ENCODE peak calls at places on chromosomes 3 and 15, in six cellular contexts. One of them, this sample, is unnamed.

GRCh38 chr15:59814409-59814808 is 125.3 kb upstream of the BNIP2 start:
- DNase-seq in mesenchymal stem cell: no peak
- DNase-seq in IMR-90: no peak
- DNase-seq in neuronal stem cell: no peak
- DNase-seq in H1: no peak
- DNase-seq in trophoblast cell: no peak
- DNase-seq in this sample: peak

GRCh38 chr3:46489875-46490274 is 7.9 kb upstream of the RTP3 start:
- DNase-seq in mesenchymal stem cell: peak
- DNase-seq in IMR-90: peak
- DNase-seq in neuronal stem cell: no peak
- DNase-seq in H1: no peak
- DNase-seq in trophoblast cell: peak
- DNase-seq in this sample: no peak

GRCh38 chr15:27456807-27457206 is 485.8 kb downstream of the GABRG3 start:
- DNase-seq in mesenchymal stem cell: no peak
- DNase-seq in IMR-90: no peak
- DNase-seq in neuronal stem cell: no peak
- DNase-seq in H1: no peak
- DNase-seq in trophoblast cell: no peak
- DNase-seq in this sample: no peak

GRCh38 chr3:45816544-45816943 is 20.2 kb upstream of the SLC6A20 start:
- DNase-seq in mesenchymal stem cell: peak
- DNase-seq in IMR-90: peak
- DNase-seq in neuronal stem cell: no peak
- DNase-seq in H1: no peak
- DNase-seq in trophoblast cell: no peak
- DNase-seq in this sample: no peak

GRCh38 chr15:58440181-58440910 is 8.6 kb downstream of the LIPC start:
- DNase-seq in mesenchymal stem cell: peak
- DNase-seq in IMR-90: peak
- DNase-seq in neuronal stem cell: no peak
- DNase-seq in H1: no peak
- DNase-seq in trophoblast cell: peak
- DNase-seq in this sample: peak

GRCh38 chr15:22231603-22232002 is 151.3 kb downstream of the OR4M2 start:
- DNase-seq in mesenchymal stem cell: no peak
- DNase-seq in IMR-90: no peak
- DNase-seq in neuronal stem cell: no peak
- DNase-seq in H1: no peak
- DNase-seq in trophoblast cell: no peak
- DNase-seq in this sample: no peak

GRCh38 chr15:97012986-97013385 is 682.5 kb downstream of the NR2F2 start:
- DNase-seq in mesenchymal stem cell: no peak
- DNase-seq in IMR-90: no peak
- DNase-seq in neuronal stem cell: no peak
- DNase-seq in H1: no peak
- DNase-seq in trophoblast cell: peak
- DNase-seq in this sample: peak

GRCh38 chr3:74614133-74614967 is at the start of gene CNTN3:
- DNase-seq in mesenchymal stem cell: no peak
- DNase-seq in IMR-90: peak
- DNase-seq in neuronal stem cell: peak
- DNase-seq in H1: peak
- DNase-seq in trophoblast cell: peak
- DNase-seq in this sample: peak

GRCh38 chr3:133995264-133995663 is 34.5 kb downstream of the SLCO2A1 start:
- DNase-seq in mesenchymal stem cell: no peak
- DNase-seq in IMR-90: no peak
- DNase-seq in neuronal stem cell: no peak
- DNase-seq in H1: no peak
- DNase-seq in trophoblast cell: no peak
- DNase-seq in this sample: no peak

GRCh38 chr3:23217872-23218554 is 14.9 kb downstream of the UBE2E2 start:
- DNase-seq in mesenchymal stem cell: no peak
- DNase-seq in IMR-90: peak
- DNase-seq in neuronal stem cell: no peak
- DNase-seq in H1: no peak
- DNase-seq in trophoblast cell: no peak
- DNase-seq in this sample: no peak

GRCh38 chr15:74505837-74506514 is 35.0 kb upstream of the ARID3B start:
- DNase-seq in mesenchymal stem cell: peak
- DNase-seq in IMR-90: peak
- DNase-seq in neuronal stem cell: no peak
- DNase-seq in H1: no peak
- DNase-seq in trophoblast cell: no peak
- DNase-seq in this sample: no peak

GRCh38 chr3:34207826-34208225 is 409.4 kb downstream of the PDCD6IP start:
- DNase-seq in mesenchymal stem cell: peak
- DNase-seq in IMR-90: no peak
- DNase-seq in neuronal stem cell: no peak
- DNase-seq in H1: no peak
- DNase-seq in trophoblast cell: no peak
- DNase-seq in this sample: no peak

GRCh38 chr3:139327861-139328260 is 16.0 kb upstream of the MRPS22 start:
- DNase-seq in mesenchymal stem cell: no peak
- DNase-seq in IMR-90: no peak
- DNase-seq in neuronal stem cell: no peak
- DNase-seq in H1: no peak
- DNase-seq in trophoblast cell: no peak
- DNase-seq in this sample: no peak

GRCh38 chr3:98099848-98100247 is 12.9 kb downstream of the OR5AC2 start:
- DNase-seq in mesenchymal stem cell: no peak
- DNase-seq in IMR-90: no peak
- DNase-seq in neuronal stem cell: no peak
- DNase-seq in H1: no peak
- DNase-seq in trophoblast cell: no peak
- DNase-seq in this sample: no peak

GRCh38 chr3:72307438-72308105 is 522.6 kb upstream of the PROK2 start:
- DNase-seq in mesenchymal stem cell: no peak
- DNase-seq in IMR-90: no peak
- DNase-seq in neuronal stem cell: no peak
- DNase-seq in H1: no peak
- DNase-seq in trophoblast cell: no peak
- DNase-seq in this sample: no peak

GRCh38 chr15:38374477-38374876 is 79.5 kb upstream of the FAM98B start:
- DNase-seq in mesenchymal stem cell: no peak
- DNase-seq in IMR-90: no peak
- DNase-seq in neuronal stem cell: no peak
- DNase-seq in H1: no peak
- DNase-seq in trophoblast cell: no peak
- DNase-seq in this sample: no peak

GRCh38 chr3:189204467-189204866 is 32.7 kb downstream of the TPRG1 start:
- DNase-seq in mesenchymal stem cell: peak
- DNase-seq in IMR-90: no peak
- DNase-seq in neuronal stem cell: no peak
- DNase-seq in H1: no peak
- DNase-seq in trophoblast cell: no peak
- DNase-seq in this sample: peak

GRCh38 chr3:168859143-168859542 is 763.4 kb upstream of the GOLIM4 start:
- DNase-seq in mesenchymal stem cell: no peak
- DNase-seq in IMR-90: no peak
- DNase-seq in neuronal stem cell: no peak
- DNase-seq in H1: no peak
- DNase-seq in trophoblast cell: no peak
- DNase-seq in this sample: no peak

GRCh38 chr3:78977073-78977472 is 790.7 kb downstream of the ROBO1 start:
- DNase-seq in mesenchymal stem cell: no peak
- DNase-seq in IMR-90: peak
- DNase-seq in neuronal stem cell: no peak
- DNase-seq in H1: no peak
- DNase-seq in trophoblast cell: no peak
- DNase-seq in this sample: no peak

GRCh38 chr15:39641187-39641889 is 60.5 kb downstream of the THBS1 start:
- DNase-seq in mesenchymal stem cell: peak
- DNase-seq in IMR-90: peak
- DNase-seq in neuronal stem cell: no peak
- DNase-seq in H1: no peak
- DNase-seq in trophoblast cell: peak
- DNase-seq in this sample: no peak

GRCh38 chr3:71254251-71254650 is 329.3 kb downstream of the FOXP1 start:
- DNase-seq in mesenchymal stem cell: no peak
- DNase-seq in IMR-90: peak
- DNase-seq in neuronal stem cell: no peak
- DNase-seq in H1: no peak
- DNase-seq in trophoblast cell: peak
- DNase-seq in this sample: no peak

GRCh38 chr15:75952512-75952911 is 48.8 kb downstream of the FBXO22 start:
- DNase-seq in mesenchymal stem cell: no peak
- DNase-seq in IMR-90: no peak
- DNase-seq in neuronal stem cell: no peak
- DNase-seq in H1: no peak
- DNase-seq in trophoblast cell: no peak
- DNase-seq in this sample: no peak

GRCh38 chr3:186298876-186299275 is 63.2 kb downstream of the DGKG start:
- DNase-seq in mesenchymal stem cell: peak
- DNase-seq in IMR-90: no peak
- DNase-seq in neuronal stem cell: no peak
- DNase-seq in H1: no peak
- DNase-seq in trophoblast cell: peak
- DNase-seq in this sample: no peak

GRCh38 chr3:100400424-100400781 is 486 bp downstream of the TOMM70 start:
- DNase-seq in mesenchymal stem cell: peak
- DNase-seq in IMR-90: peak
- DNase-seq in neuronal stem cell: peak
- DNase-seq in H1: peak
- DNase-seq in trophoblast cell: peak
- DNase-seq in this sample: peak

GRCh38 chr3:138186803-138187295 is 252 bp upstream of the ARMC8 start:
- DNase-seq in mesenchymal stem cell: no peak
- DNase-seq in IMR-90: peak
- DNase-seq in neuronal stem cell: no peak
- DNase-seq in H1: no peak
- DNase-seq in trophoblast cell: peak
- DNase-seq in this sample: no peak

GRCh38 chr3:51710631-51711351 is 3.9 kb downstream of the GRM2 start:
- DNase-seq in mesenchymal stem cell: no peak
- DNase-seq in IMR-90: no peak
- DNase-seq in neuronal stem cell: no peak
- DNase-seq in H1: no peak
- DNase-seq in trophoblast cell: no peak
- DNase-seq in this sample: peak

GRCh38 chr3:46943237-46944187 is 33.0 kb downstream of the CCDC12 start:
- DNase-seq in mesenchymal stem cell: no peak
- DNase-seq in IMR-90: no peak
- DNase-seq in neuronal stem cell: no peak
- DNase-seq in H1: no peak
- DNase-seq in trophoblast cell: no peak
- DNase-seq in this sample: no peak

GRCh38 chr15:93205413-93205812 is 116.4 kb upstream of the RGMA start:
- DNase-seq in mesenchymal stem cell: no peak
- DNase-seq in IMR-90: no peak
- DNase-seq in neuronal stem cell: no peak
- DNase-seq in H1: no peak
- DNase-seq in trophoblast cell: no peak
- DNase-seq in this sample: no peak

GRCh38 chr3:48693826-48694225 is 8.1 kb upstream of the NCKIPSD start:
- DNase-seq in mesenchymal stem cell: no peak
- DNase-seq in IMR-90: no peak
- DNase-seq in neuronal stem cell: no peak
- DNase-seq in H1: no peak
- DNase-seq in trophoblast cell: no peak
- DNase-seq in this sample: no peak
- H3K4me3 ChIP-seq in mesenchymal stem cell: peak
- H3K4me3 ChIP-seq in IMR-90: no peak
- H3K4me3 ChIP-seq in neuronal stem cell: no peak
- H3K4me3 ChIP-seq in H1: no peak
- H3K4me3 ChIP-seq in trophoblast cell: no peak
- H3K4me3 ChIP-seq in this sample: no peak

GRCh38 chr15:91966181-91966552 is 112.7 kb downstream of the SLCO3A1 start:
- DNase-seq in mesenchymal stem cell: no peak
- DNase-seq in IMR-90: no peak
- DNase-seq in neuronal stem cell: no peak
- DNase-seq in H1: no peak
- DNase-seq in trophoblast cell: no peak
- DNase-seq in this sample: no peak

GRCh38 chr15:91963051-91963450 is 109.5 kb downstream of the SLCO3A1 start:
- DNase-seq in mesenchymal stem cell: no peak
- DNase-seq in IMR-90: no peak
- DNase-seq in neuronal stem cell: no peak
- DNase-seq in H1: no peak
- DNase-seq in trophoblast cell: no peak
- DNase-seq in this sample: no peak

GRCh38 chr15:91967935-91968605 is 114.6 kb downstream of the SLCO3A1 start:
- DNase-seq in mesenchymal stem cell: no peak
- DNase-seq in IMR-90: peak
- DNase-seq in neuronal stem cell: no peak
- DNase-seq in H1: no peak
- DNase-seq in trophoblast cell: no peak
- DNase-seq in this sample: no peak

GRCh38 chr15:91968610-91969009 is 115.1 kb downstream of the SLCO3A1 start:
- DNase-seq in mesenchymal stem cell: no peak
- DNase-seq in IMR-90: no peak
- DNase-seq in neuronal stem cell: no peak
- DNase-seq in H1: no peak
- DNase-seq in trophoblast cell: no peak
- DNase-seq in this sample: no peak

DNA sequence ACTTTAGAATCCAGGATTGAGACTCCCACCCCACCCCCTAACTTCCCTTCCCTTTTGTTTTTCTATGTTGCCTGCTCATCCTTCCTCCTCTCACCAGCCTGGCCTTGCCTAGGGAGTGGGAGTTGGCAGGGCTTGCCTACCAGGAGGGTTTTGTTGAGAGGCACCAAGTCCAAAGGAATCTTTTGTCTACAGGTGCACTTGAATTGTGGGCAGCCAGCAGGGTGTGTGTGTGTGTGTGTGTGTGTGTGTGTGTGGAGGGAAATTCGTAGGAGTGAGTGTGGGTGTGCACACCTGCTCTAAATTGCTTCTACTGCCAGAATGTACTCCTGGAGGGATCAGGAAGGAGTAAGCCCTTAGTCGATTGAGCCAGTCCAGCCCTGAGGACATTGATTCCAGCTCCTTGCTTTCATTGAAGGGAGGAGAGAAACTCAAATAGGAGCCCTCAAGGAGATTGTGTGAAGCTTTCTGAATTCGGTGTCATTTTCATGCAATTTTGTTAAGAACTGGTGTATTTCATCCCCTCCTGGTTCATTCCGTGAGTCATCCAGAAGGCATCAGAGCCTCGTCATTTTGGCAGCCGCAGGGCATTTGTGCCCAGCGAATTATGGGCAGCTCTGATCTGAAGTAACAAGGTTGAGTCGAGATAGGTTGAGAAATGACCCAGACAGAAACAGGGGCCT is 112.1 kb downstream of the SLCO3A1 start:
- DNase-seq in mesenchymal stem cell: no peak
- DNase-seq in IMR-90: peak
- DNase-seq in neuronal stem cell: no peak
- DNase-seq in H1: no peak
- DNase-seq in trophoblast cell: peak
- DNase-seq in this sample: no peak
- H3K18ac ChIP-seq in mesenchymal stem cell: no peak
- H3K18ac ChIP-seq in IMR-90: no peak
- H3K18ac ChIP-seq in neuronal stem cell: no peak
- H3K18ac ChIP-seq in H1: no peak
- H3K18ac ChIP-seq in trophoblast cell: no peak
- H3K18ac ChIP-seq in this sample: no peak

GRCh38 chr15:81940467-81941451 is 105.1 kb downstream of the MEX3B start:
- DNase-seq in mesenchymal stem cell: peak
- DNase-seq in IMR-90: peak
- DNase-seq in neuronal stem cell: no peak
- DNase-seq in H1: no peak
- DNase-seq in trophoblast cell: peak
- DNase-seq in this sample: no peak
- H3K4me3 ChIP-seq in mesenchymal stem cell: no peak
- H3K4me3 ChIP-seq in IMR-90: no peak
- H3K4me3 ChIP-seq in neuronal stem cell: no peak
- H3K4me3 ChIP-seq in H1: no peak
- H3K4me3 ChIP-seq in trophoblast cell: no peak
- H3K4me3 ChIP-seq in this sample: no peak

GRCh38 chr3:112990672-112991602 is at the start of gene GTPBP8:
- DNase-seq in mesenchymal stem cell: peak
- DNase-seq in IMR-90: peak
- DNase-seq in neuronal stem cell: peak
- DNase-seq in H1: peak
- DNase-seq in trophoblast cell: peak
- DNase-seq in this sample: peak
- H3K18ac ChIP-seq in mesenchymal stem cell: peak
- H3K18ac ChIP-seq in IMR-90: peak
- H3K18ac ChIP-seq in neuronal stem cell: peak
- H3K18ac ChIP-seq in H1: peak
- H3K18ac ChIP-seq in trophoblast cell: peak
- H3K18ac ChIP-seq in this sample: peak